ENCODE peak calls at places on chromosomes 4 and X, in four cellular contexts. D, I, U and C are unnamed samples.

GRCh38 chr4:184856277-184856609 is 30.5 kb upstream of the ACSL1 start:
- DNase-seq in D (no peak), U (no peak), I (peak), C (no peak)

GRCh38 chr4:82753725-82754410 is 44.7 kb downstream of the SCD5 start:
- DNase-seq in U (no peak), D (no peak), I (no peak), C (peak)

GRCh38 chr4:105387466-105387865 is 86.4 kb downstream of the PPA2 start:
- DNase-seq in U (no peak), I (peak), D (no peak), C (no peak)

GRCh38 chr4:82801910-82802521 is 3.4 kb upstream of the SCD5 start:
- DNase-seq in I (peak), U (no peak), D (peak), C (peak)

GRCh38 chr4:131534944-131535640 is 1614.0 kb upstream of the PCDH10 start:
- DNase-seq in D (no peak), U (no peak), I (no peak), C (no peak)

GRCh38 chr4:72591547-72591946 is 22.5 kb upstream of the ADAMTS3 start:
- DNase-seq in U (no peak), D (peak), I (peak), C (peak)

GRCh38 chr4:185587065-185587443 is 51.7 kb upstream of the PDLIM3 start:
- DNase-seq in U (no peak), I (no peak), D (no peak), C (no peak)

GRCh38 chr4:154293427-154293826 is 198.2 kb downstream of the DCHS2 start:
- DNase-seq in I (no peak), U (no peak), D (no peak), C (no peak)

GRCh38 chr4:25524616-25525146 is 131.0 kb upstream of the SLC34A2 start:
- DNase-seq in I (no peak), D (no peak), U (no peak), C (no peak)

GRCh38 chrX:35728481-35728880 is 69.7 kb upstream of the MAGEB16 start:
- DNase-seq in I (no peak), U (no peak), D (no peak), C (no peak)

GRCh38 chrX:24982306-24982965 is 33.3 kb downstream of the ARX start:
- DNase-seq in U (no peak), I (peak), D (no peak), C (no peak)

GRCh38 chrX:136725446-136726104 is 55.2 kb downstream of the ARHGEF6 start:
- DNase-seq in D (no peak), U (no peak), I (peak), C (peak)

GRCh38 chr4:47209833-47210232 is 178.5 kb downstream of the GABRB1 start:
- DNase-seq in I (peak), U (no peak), D (no peak), C (peak)

GRCh38 chr4:130478406-130478805 is 1382.5 kb downstream of the C4orf33 start:
- DNase-seq in D (no peak), I (peak), U (no peak), C (peak)

GRCh38 chr4:152316969-152317368 is 218.9 kb downstream of the FBXW7 start:
- DNase-seq in D (no peak), U (no peak), I (peak), C (peak)

GRCh38 chr4:100257567-100257966 is 67.3 kb upstream of the DDIT4L start:
- DNase-seq in D (no peak), U (no peak), I (no peak), C (no peak)

GRCh38 chrX:139844163-139844562 is 88.7 kb downstream of the ATP11C start:
- DNase-seq in I (no peak), U (no peak), D (no peak), C (no peak)